ENCODE peak calls at places on chromosomes 12 and 14, in four cellular contexts. P is NCI-H2029, Z is ELR, U is GM13976. R is an unnamed sample.
A peak's percentile ranks its signal among the peaks of the same experiment; 100 is the strongest.

GRCh38 chr12:124506145-124506831 is 61.1 kb downstream of the NCOR2 start:
- DNase-seq in Z (no peak), U (no peak), P (peak; percentile 64), R (no peak)

GRCh38 chr14:41404121-41404520 is 202.6 kb upstream of the LRFN5 start:
- DNase-seq in U (no peak), P (no peak), Z (no peak), R (no peak)

GRCh38 chr14:53925201-53925766 is 31.3 kb downstream of the BMP4 start:
- DNase-seq in Z (no peak), P (no peak), U (no peak), R (no peak)

GRCh38 chr12:124761876-124762275 is 101.8 kb downstream of the SCARB1 start:
- DNase-seq in Z (no peak), U (no peak), P (no peak), R (no peak)

GRCh38 chr12:25590021-25590721 is 37.1 kb upstream of the LMNTD1 start:
- DNase-seq in Z (no peak), U (no peak), P (no peak), R (no peak)

GRCh38 chr14:56100556-56100955 is 17.7 kb upstream of the PELI2 start:
- DNase-seq in Z (no peak), U (no peak), P (no peak), R (peak; percentile 23)

GRCh38 chr12:98002887-98003493 is 512.4 kb upstream of the TMPO start:
- DNase-seq in Z (peak; percentile 29), P (peak; percentile 54), U (peak; percentile 26), R (peak; percentile 54)

GRCh38 chr12:48717252-48717695 is 767 bp upstream of the CCNT1 start:
- DNase-seq in Z (peak; percentile 13), U (peak; percentile 59), P (no peak), R (peak; percentile 2)

GRCh38 chr14:24093901-24094838 is at the start of gene PCK2:
- DNase-seq in P (peak; percentile 81), U (peak; percentile 92), Z (peak; percentile 92), R (peak; percentile 78)

GRCh38 chr12:67434653-67435375 is 165.7 kb downstream of the CAND1 start:
- DNase-seq in U (no peak), P (no peak), Z (peak; percentile 92), R (peak; percentile 88)

GRCh38 chr14:21069388-21070082 is 569 bp upstream of the ARHGEF40 start:
- DNase-seq in Z (peak; percentile 51), P (no peak), U (peak; percentile 36), R (no peak)

GRCh38 chr14:69535230-69535848 is 39.3 kb downstream of the CCDC177 start:
- DNase-seq in Z (peak; percentile 67), U (no peak), P (no peak), R (peak; percentile 51)

GRCh38 chr12:77553976-77554619 is 276.6 kb upstream of the NAV3 start:
- DNase-seq in Z (no peak), U (peak; percentile 24), P (no peak), R (no peak)

GRCh38 chr14:75738192-75738591 is 77.1 kb downstream of the TTLL5 start:
- DNase-seq in Z (no peak), U (no peak), P (no peak), R (no peak)

GRCh38 chr12:84562331-84562730 is 350.3 kb downstream of the SLC6A15 start:
- DNase-seq in Z (no peak), P (no peak), U (no peak), R (no peak)

R was measured in bronchial epithelial cell.